ENCODE peak calls at places on chromosomes 7 and 10, in ten cellular contexts. V, F, C, J, D, P, G, Y, Q and W are unnamed samples.

GRCh38 chr10:17029581-17030271 is 99.9 kb downstream of the CUBN start:
- DNase-seq in P (no peak), F (no peak), Y (no peak), J (peak), Q (peak), G (peak), D (peak), V (no peak), C (peak), W (peak)

GRCh38 chr10:34723746-34724145 is 91.3 kb downstream of the PARD3 start:
- DNase-seq in P (no peak), D (peak), C (no peak), J (no peak), Q (peak), Y (no peak), F (no peak), V (peak), G (no peak), W (no peak)

GRCh38 chr7:158358926-158359645 is 228.5 kb downstream of the PTPRN2 start:
- DNase-seq in F (no peak), Y (peak), D (no peak), C (no peak), V (no peak), G (no peak), Q (no peak), J (no peak), P (no peak), W (no peak)

GRCh38 chr10:19811517-19811916 is 4.7 kb upstream of the PLXDC2 start:
- DNase-seq in F (no peak), G (no peak), Y (no peak), V (no peak), J (no peak), Q (peak), P (no peak), C (no peak), D (peak), W (no peak)

GRCh38 chr7:10085231-10085630 is 888.4 kb upstream of the PHF14 start:
- DNase-seq in G (no peak), Y (no peak), P (no peak), D (no peak), V (no peak), J (no peak), F (no peak), Q (no peak), C (no peak), W (no peak)

GRCh38 chr7:140176271-140176701 is 497 bp downstream of the KDM7A start:
- DNase-seq in D (peak), C (no peak), F (peak), Y (no peak), V (no peak), P (peak), Q (no peak), J (peak), G (peak), W (no peak)

GRCh38 chr10:19488592-19489280 is 327.5 kb upstream of the PLXDC2 start:
- DNase-seq in C (no peak), Q (peak), P (no peak), V (no peak), J (peak), F (no peak), G (peak), D (peak), Y (no peak), W (no peak)

GRCh38 chr10:27801171-27801785 is 55.7 kb upstream of the MKX start:
- DNase-seq in D (no peak), Y (no peak), J (no peak), P (no peak), F (no peak), C (no peak), V (no peak), Q (no peak), G (no peak), W (no peak)

GRCh38 chr10:6603142-6604125 is 23.4 kb upstream of the PRKCQ start:
- DNase-seq in Y (no peak), P (no peak), C (no peak), V (no peak), G (no peak), J (no peak), D (no peak), Q (no peak), F (no peak), W (no peak)

GRCh38 chr10:119131512-119132240 is 27.8 kb downstream of the DENND10 start:
- DNase-seq in Q (peak), P (peak), C (peak), G (no peak), Y (no peak), V (no peak), F (peak), D (no peak), J (no peak), W (no peak)

GRCh38 chr7:45980973-45981372 is 59.9 kb upstream of the IGFBP3 start:
- DNase-seq in D (no peak), J (no peak), V (no peak), Q (no peak), P (no peak), C (no peak), G (no peak), Y (no peak), F (no peak), W (no peak)

GRCh38 chr7:1787681-1788235 is 117.7 kb downstream of the ELFN1 start:
- DNase-seq in D (no peak), Y (no peak), F (no peak), J (peak), G (no peak), V (no peak), Q (no peak), C (no peak), P (no peak), W (no peak)

GRCh38 chr7:1027285-1028043 is 16.9 kb upstream of the GPR146 start:
- DNase-seq in G (peak), J (peak), Q (peak), D (peak), F (peak), V (no peak), C (peak), P (no peak), Y (no peak), W (no peak)

GRCh38 chr7:134845461-134845860 is 66.0 kb downstream of the CALD1 start:
- DNase-seq in J (no peak), Y (no peak), F (peak), G (no peak), Q (no peak), P (no peak), V (no peak), D (no peak), C (no peak), W (no peak)

GRCh38 chr7:98286093-98286525 is 4.6 kb downstream of the BRI3 start:
- DNase-seq in Y (peak), J (peak), Q (peak), C (peak), D (no peak), G (peak), F (no peak), P (no peak), V (no peak), W (no peak)

GRCh38 chr7:77933394-77933793 is 134.8 kb downstream of the PHTF2 start:
- DNase-seq in Q (peak), P (no peak), C (no peak), J (no peak), Y (no peak), D (no peak), F (no peak), V (peak), G (no peak), W (no peak)

GRCh38 chr7:55065511-55066229 is 46.9 kb downstream of the EGFR start:
- DNase-seq in V (no peak), Q (peak), D (peak), F (no peak), C (no peak), P (no peak), G (no peak), J (no peak), Y (no peak), W (no peak)

GRCh38 chr7:137135654-137136350 is 207.7 kb downstream of the PTN start:
- DNase-seq in Y (no peak), Q (peak), J (no peak), P (no peak), F (no peak), D (no peak), V (no peak), G (no peak), C (no peak), W (no peak)

GRCh38 chr7:85974176-85974575 is 669.5 kb upstream of the GRM3 start:
- DNase-seq in Y (no peak), P (no peak), V (no peak), G (no peak), D (no peak), F (no peak), J (no peak), C (no peak), Q (no peak), W (no peak)

GRCh38 chr10:6973904-6974303 is 393.8 kb upstream of the PRKCQ start:
- DNase-seq in D (no peak), F (no peak), V (no peak), Y (no peak), Q (no peak), C (peak), P (no peak), G (no peak), J (no peak), W (peak)

GRCh38 chr7:113320419-113320818 is 202.1 kb upstream of the SMIM30 start:
- DNase-seq in V (no peak), J (no peak), D (no peak), C (no peak), F (peak), Y (no peak), Q (no peak), P (no peak), G (no peak), W (no peak)

GRCh38 chr10:70974351-70974901 is 86.1 kb upstream of the PCBD1 start:
- DNase-seq in G (no peak), C (no peak), F (no peak), P (no peak), D (no peak), Y (no peak), V (no peak), J (no peak), Q (no peak), W (no peak)

GRCh38 chr7:45584261-45585210 is 10.4 kb downstream of the ADCY1 start:
- DNase-seq in C (no peak), J (no peak), G (no peak), F (no peak), Y (peak), P (no peak), D (no peak), Q (no peak), V (no peak), W (no peak)

GRCh38 chr10:113026679-113027078 is 76.6 kb downstream of the TCF7L2 start:
- DNase-seq in G (no peak), J (no peak), Y (no peak), F (no peak), C (no peak), D (no peak), V (peak), P (no peak), Q (peak), W (no peak)

GRCh38 chr7:14024406-14024805 is 34.9 kb upstream of the ETV1 start:
- DNase-seq in Y (no peak), C (no peak), P (no peak), D (no peak), G (no peak), J (no peak), Q (no peak), F (no peak), V (no peak), W (no peak)

GRCh38 chr7:1755783-1756626 is 85.9 kb downstream of the ELFN1 start:
- DNase-seq in C (no peak), P (no peak), Y (no peak), F (peak), V (no peak), D (no peak), G (no peak), J (peak), Q (no peak), W (no peak)

GRCh38 chr10:100508691-100509150 is 10.9 kb downstream of the SEC31B start:
- DNase-seq in J (no peak), F (peak), C (no peak), G (no peak), Q (peak), D (peak), V (no peak), P (no peak), Y (no peak), W (no peak)

GRCh38 chr10:114393482-114393881 is 10.8 kb downstream of the AFAP1L2 start:
- DNase-seq in G (no peak), Q (peak), V (no peak), F (no peak), P (no peak), Y (no peak), J (no peak), C (no peak), D (no peak), W (no peak)

GRCh38 chr7:107744345-107744750 is 406 bp downstream of the CBLL1 start:
- DNase-seq in P (no peak), V (no peak), Q (no peak), J (no peak), Y (no peak), C (no peak), D (no peak), G (no peak), F (no peak), W (no peak)

GRCh38 chr7:76040126-76040525 is 7.7 kb downstream of the STYXL1 start:
- DNase-seq in Y (no peak), P (no peak), J (no peak), Q (no peak), V (no peak), F (no peak), C (no peak), D (no peak), G (no peak), W (no peak)

GRCh38 chr10:126157127-126157526 is 231.2 kb downstream of the ADAM12 start:
- DNase-seq in F (no peak), G (no peak), P (no peak), Q (no peak), V (no peak), Y (no peak), C (no peak), J (no peak), D (no peak), W (no peak)

GRCh38 chr10:50470798-50471582 is 152.8 kb downstream of the SGMS1 start:
- DNase-seq in Q (no peak), P (no peak), V (peak), G (no peak), J (no peak), Y (no peak), D (no peak), F (no peak), C (no peak), W (no peak)

GRCh38 chr10:80136134-80136571 is 3.6 kb downstream of the PLAC9 start:
- DNase-seq in G (peak), D (no peak), C (peak), Q (peak), J (peak), V (peak), Y (no peak), P (no peak), F (no peak), W (no peak)

GRCh38 chr7:39459606-39460090 is 106.6 kb upstream of the YAE1 start:
- DNase-seq in D (peak), P (no peak), G (no peak), V (no peak), Q (no peak), Y (no peak), C (no peak), F (no peak), J (no peak), W (no peak)

GRCh38 chr7:137395425-137395824 is 51.9 kb upstream of the PTN start:
- DNase-seq in J (no peak), F (no peak), D (no peak), Q (no peak), C (no peak), P (no peak), G (no peak), V (no peak), Y (no peak), W (no peak)

GRCh38 chr7:22858640-22859561 is 36.3 kb upstream of the TOMM7 start:
- DNase-seq in Q (peak), P (no peak), Y (no peak), F (no peak), J (no peak), C (no peak), V (peak), G (no peak), D (no peak), W (no peak)

DNA sequence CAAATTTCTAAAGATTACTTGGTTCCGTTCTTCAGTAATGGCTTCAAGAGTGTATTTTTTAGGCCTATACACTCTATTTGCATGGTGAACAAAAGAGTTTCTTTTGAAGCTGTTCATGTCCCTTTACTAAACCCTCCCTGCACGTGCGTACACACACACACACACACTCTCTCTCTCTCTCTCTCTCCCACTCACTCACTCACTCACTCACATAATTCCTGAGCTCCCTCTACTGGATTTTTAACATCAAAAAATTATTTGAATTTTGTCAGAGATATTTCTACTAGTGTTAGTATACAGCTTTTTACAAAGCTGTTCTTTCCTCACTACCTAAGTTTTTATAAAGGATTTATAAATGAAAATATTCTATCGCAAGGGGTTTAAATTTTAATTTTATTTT is 85.9 kb downstream of the UBE3C start:
- DNase-seq in J (no peak), P (no peak), D (no peak), Q (peak), F (peak), G (no peak), V (no peak), Y (no peak), C (no peak), W (no peak)
- TF ChIP-seq CTCF in J (no peak), P (no peak), D (no peak), Q (no peak), F (peak), G (no peak), V (peak), Y (no peak), C (no peak), W (no peak)

GRCh38 chr7:129502708-129503685 is 666 bp downstream of the SMKR1 start:
- DNase-seq in P (no peak), F (no peak), G (peak), C (peak), Y (no peak), J (no peak), V (no peak), Q (no peak), D (peak), W (no peak)
- TF ChIP-seq CTCF in P (no peak), F (no peak), G (no peak), C (no peak), Y (no peak), J (no peak), V (no peak), Q (no peak), D (peak), W (no peak)

GRCh38 chr7:109844362-109844761 is 1246.6 kb upstream of the LRRN3 start:
- DNase-seq in Q (peak), P (no peak), D (peak), F (no peak), G (no peak), V (no peak), C (no peak), Y (no peak), J (no peak), W (no peak)
- TF ChIP-seq CTCF in Q (no peak), P (no peak), D (peak), F (peak), G (peak), V (no peak), C (no peak), Y (peak), J (peak), W (no peak)

DNA sequence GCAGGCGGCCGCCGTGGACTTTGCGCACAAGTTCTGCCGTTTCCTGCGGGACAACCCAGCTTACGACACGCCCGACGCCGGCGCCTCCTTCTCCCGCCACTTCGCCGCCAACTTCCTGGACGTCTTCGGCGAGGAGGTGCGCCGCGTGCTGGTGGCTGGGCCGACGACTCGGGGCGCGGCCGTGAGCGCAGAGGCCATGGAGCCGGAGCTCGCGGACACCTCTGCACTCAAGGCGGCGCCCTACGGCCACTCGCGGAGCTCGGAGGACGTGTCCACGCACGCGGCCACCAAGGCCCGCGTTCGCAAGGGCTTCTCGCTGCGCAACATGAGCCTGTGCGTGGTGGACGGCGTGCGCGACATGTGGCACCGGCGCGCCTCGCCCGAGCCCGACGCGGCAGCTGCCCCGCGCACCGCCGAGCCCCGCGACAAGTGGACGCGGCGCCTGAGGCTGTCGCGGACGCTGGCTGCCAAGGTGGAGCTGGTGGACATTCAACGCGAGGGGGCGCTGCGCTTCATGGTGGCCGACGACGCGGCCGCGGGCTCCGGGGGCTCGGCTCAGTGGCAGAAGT is 14.1 kb downstream of the SH2B2 start:
- DNase-seq in Q (no peak), G (peak), D (peak), Y (no peak), P (no peak), C (no peak), J (no peak), V (no peak), F (no peak), W (no peak)
- TF ChIP-seq CTCF in Q (no peak), G (peak), D (peak), Y (no peak), P (no peak), C (no peak), J (no peak), V (no peak), F (no peak), W (no peak)

DNA sequence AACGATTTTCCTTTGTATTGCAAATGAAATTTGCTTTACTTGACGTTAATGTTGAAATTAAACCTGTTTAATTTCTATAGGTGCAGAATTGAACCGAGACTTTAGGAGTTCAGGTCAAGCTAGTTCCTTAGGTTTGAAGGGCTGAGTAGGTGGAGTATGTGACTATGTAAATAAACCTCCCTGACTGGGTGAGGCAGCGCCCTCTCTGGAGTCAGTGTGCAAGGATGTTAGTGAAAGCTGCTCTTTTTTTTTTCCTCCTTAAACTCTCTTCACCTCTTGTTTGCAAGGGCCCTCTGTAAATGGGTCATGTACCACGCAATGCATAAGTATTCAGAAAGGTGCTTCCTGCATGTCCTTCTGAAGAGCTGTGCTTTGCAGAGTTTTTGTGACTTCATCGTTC is 33.8 kb downstream of the GALNT17 start:
- DNase-seq in J (no peak), G (no peak), F (no peak), C (no peak), Q (no peak), D (no peak), P (no peak), Y (no peak), V (no peak), W (no peak)
- TF ChIP-seq CTCF in J (no peak), G (no peak), F (no peak), C (no peak), Q (no peak), D (peak), P (no peak), Y (no peak), V (no peak), W (no peak)